ENCODE peak calls at places on chromosomes 16 and 17, in five cellular contexts. One of them, this sample, is unnamed.

GRCh38 chr16:2043296-2043979 is 4.2 kb downstream of the NTHL1 start:
- DNase-seq in anterior cingulate cortex: no peak
- DNase-seq in stimulated activated CD4-positive, alpha-beta T cell treated with anti-CD3 and anti-CD28 coated beads, TNF-alpha, amount 100 ng/mL, for 48 hours: no peak
- DNase-seq in NCI-H510A treated with DMSO at 0.1 percent for 48 hours: peak; percentile 53
- DNase-seq in skeletal muscle cell: no peak
- DNase-seq in this sample: no peak

GRCh38 chr17:64499805-64500486 is 3.1 kb upstream of the POLG2 start:
- DNase-seq in NCI-H510A treated with DMSO at 0.1 percent for 48 hours: peak; percentile 21
- DNase-seq in stimulated activated CD4-positive, alpha-beta T cell treated with anti-CD3 and anti-CD28 coated beads, TNF-alpha, amount 100 ng/mL, for 48 hours: no peak
- DNase-seq in anterior cingulate cortex: no peak
- DNase-seq in skeletal muscle cell: no peak
- DNase-seq in this sample: no peak

GRCh38 chr17:34379876-34380275 is 16.8 kb upstream of the CCL1 start:
- DNase-seq in stimulated activated CD4-positive, alpha-beta T cell treated with anti-CD3 and anti-CD28 coated beads, TNF-alpha, amount 100 ng/mL, for 48 hours: no peak
- DNase-seq in anterior cingulate cortex: no peak
- DNase-seq in skeletal muscle cell: no peak
- DNase-seq in NCI-H510A treated with DMSO at 0.1 percent for 48 hours: no peak
- DNase-seq in this sample: no peak

GRCh38 chr17:20226814-20227482 is 217.8 kb downstream of the SPECC1 start:
- DNase-seq in stimulated activated CD4-positive, alpha-beta T cell treated with anti-CD3 and anti-CD28 coated beads, TNF-alpha, amount 100 ng/mL, for 48 hours: peak; percentile 65
- DNase-seq in NCI-H510A treated with DMSO at 0.1 percent for 48 hours: peak; percentile 82
- DNase-seq in anterior cingulate cortex: peak; percentile 68
- DNase-seq in skeletal muscle cell: peak; percentile 39
- DNase-seq in this sample: peak; percentile 90

GRCh38 chr17:45759761-45760160 is 24.4 kb upstream of the CRHR1 start:
- DNase-seq in NCI-H510A treated with DMSO at 0.1 percent for 48 hours: no peak
- DNase-seq in stimulated activated CD4-positive, alpha-beta T cell treated with anti-CD3 and anti-CD28 coated beads, TNF-alpha, amount 100 ng/mL, for 48 hours: no peak
- DNase-seq in anterior cingulate cortex: no peak
- DNase-seq in skeletal muscle cell: no peak
- DNase-seq in this sample: no peak

GRCh38 chr17:78924481-78925151 is 571 bp downstream of the TIMP2 start:
- DNase-seq in skeletal muscle cell: no peak
- DNase-seq in anterior cingulate cortex: no peak
- DNase-seq in stimulated activated CD4-positive, alpha-beta T cell treated with anti-CD3 and anti-CD28 coated beads, TNF-alpha, amount 100 ng/mL, for 48 hours: no peak
- DNase-seq in NCI-H510A treated with DMSO at 0.1 percent for 48 hours: no peak
- DNase-seq in this sample: no peak

GRCh38 chr16:28064706-28065249 is 1.3 kb upstream of the GSG1L start:
- DNase-seq in stimulated activated CD4-positive, alpha-beta T cell treated with anti-CD3 and anti-CD28 coated beads, TNF-alpha, amount 100 ng/mL, for 48 hours: no peak
- DNase-seq in skeletal muscle cell: no peak
- DNase-seq in anterior cingulate cortex: no peak
- DNase-seq in NCI-H510A treated with DMSO at 0.1 percent for 48 hours: no peak
- DNase-seq in this sample: no peak

GRCh38 chr16:51045186-51045585 is 105.9 kb downstream of the SALL1 start:
- DNase-seq in NCI-H510A treated with DMSO at 0.1 percent for 48 hours: no peak
- DNase-seq in skeletal muscle cell: no peak
- DNase-seq in anterior cingulate cortex: no peak
- DNase-seq in stimulated activated CD4-positive, alpha-beta T cell treated with anti-CD3 and anti-CD28 coated beads, TNF-alpha, amount 100 ng/mL, for 48 hours: no peak
- DNase-seq in this sample: no peak

GRCh38 chr16:29107299-29107698 is 122.4 kb downstream of the LAT start:
- DNase-seq in stimulated activated CD4-positive, alpha-beta T cell treated with anti-CD3 and anti-CD28 coated beads, TNF-alpha, amount 100 ng/mL, for 48 hours: no peak
- DNase-seq in anterior cingulate cortex: no peak
- DNase-seq in NCI-H510A treated with DMSO at 0.1 percent for 48 hours: peak; percentile 87
- DNase-seq in skeletal muscle cell: no peak
- DNase-seq in this sample: no peak

GRCh38 chr17:36183811-36184765 is 7.7 kb upstream of the TBC1D3B start:
- DNase-seq in stimulated activated CD4-positive, alpha-beta T cell treated with anti-CD3 and anti-CD28 coated beads, TNF-alpha, amount 100 ng/mL, for 48 hours: no peak
- DNase-seq in anterior cingulate cortex: no peak
- DNase-seq in skeletal muscle cell: no peak
- DNase-seq in NCI-H510A treated with DMSO at 0.1 percent for 48 hours: no peak
- DNase-seq in this sample: no peak

GRCh38 chr16:87854053-87854906 is 15.0 kb downstream of the SLC7A5 start:
- DNase-seq in stimulated activated CD4-positive, alpha-beta T cell treated with anti-CD3 and anti-CD28 coated beads, TNF-alpha, amount 100 ng/mL, for 48 hours: no peak
- DNase-seq in anterior cingulate cortex: no peak
- DNase-seq in skeletal muscle cell: no peak
- DNase-seq in NCI-H510A treated with DMSO at 0.1 percent for 48 hours: no peak
- DNase-seq in this sample: no peak

GRCh38 chr16:31404353-31405064 is 11.4 kb downstream of the ITGAD start:
- DNase-seq in NCI-H510A treated with DMSO at 0.1 percent for 48 hours: no peak
- DNase-seq in anterior cingulate cortex: no peak
- DNase-seq in stimulated activated CD4-positive, alpha-beta T cell treated with anti-CD3 and anti-CD28 coated beads, TNF-alpha, amount 100 ng/mL, for 48 hours: no peak
- DNase-seq in skeletal muscle cell: no peak
- DNase-seq in this sample: no peak

GRCh38 chr17:16439867-16440351 is 24.5 kb downstream of the TRPV2 start:
- DNase-seq in NCI-H510A treated with DMSO at 0.1 percent for 48 hours: no peak
- DNase-seq in anterior cingulate cortex: no peak
- DNase-seq in stimulated activated CD4-positive, alpha-beta T cell treated with anti-CD3 and anti-CD28 coated beads, TNF-alpha, amount 100 ng/mL, for 48 hours: no peak
- DNase-seq in skeletal muscle cell: no peak
- DNase-seq in this sample: no peak

GRCh38 chr16:56388209-56388608 is 37.1 kb downstream of the AMFR start:
- DNase-seq in anterior cingulate cortex: no peak
- DNase-seq in skeletal muscle cell: no peak
- DNase-seq in NCI-H510A treated with DMSO at 0.1 percent for 48 hours: no peak
- DNase-seq in stimulated activated CD4-positive, alpha-beta T cell treated with anti-CD3 and anti-CD28 coated beads, TNF-alpha, amount 100 ng/mL, for 48 hours: no peak
- DNase-seq in this sample: no peak

GRCh38 chr17:39365252-39365651 is 36.2 kb downstream of the FBXL20 start:
- DNase-seq in NCI-H510A treated with DMSO at 0.1 percent for 48 hours: no peak
- DNase-seq in skeletal muscle cell: peak; percentile 3
- DNase-seq in anterior cingulate cortex: no peak
- DNase-seq in stimulated activated CD4-positive, alpha-beta T cell treated with anti-CD3 and anti-CD28 coated beads, TNF-alpha, amount 100 ng/mL, for 48 hours: no peak
- DNase-seq in this sample: no peak

GRCh38 chr17:69608808-69609494 is 194.5 kb downstream of the MAP2K6 start:
- DNase-seq in stimulated activated CD4-positive, alpha-beta T cell treated with anti-CD3 and anti-CD28 coated beads, TNF-alpha, amount 100 ng/mL, for 48 hours: no peak
- DNase-seq in skeletal muscle cell: peak; percentile 82
- DNase-seq in anterior cingulate cortex: no peak
- DNase-seq in NCI-H510A treated with DMSO at 0.1 percent for 48 hours: no peak
- DNase-seq in this sample: no peak

GRCh38 chr17:652310-652709 is 62.3 kb downstream of the VPS53 start:
- DNase-seq in NCI-H510A treated with DMSO at 0.1 percent for 48 hours: no peak
- DNase-seq in anterior cingulate cortex: peak; percentile 28
- DNase-seq in skeletal muscle cell: no peak
- DNase-seq in stimulated activated CD4-positive, alpha-beta T cell treated with anti-CD3 and anti-CD28 coated beads, TNF-alpha, amount 100 ng/mL, for 48 hours: no peak
- DNase-seq in this sample: peak; percentile 96

GRCh38 chr16:49484936-49485335 is 111.3 kb downstream of the C16orf78 start:
- DNase-seq in skeletal muscle cell: no peak
- DNase-seq in stimulated activated CD4-positive, alpha-beta T cell treated with anti-CD3 and anti-CD28 coated beads, TNF-alpha, amount 100 ng/mL, for 48 hours: no peak
- DNase-seq in anterior cingulate cortex: no peak
- DNase-seq in NCI-H510A treated with DMSO at 0.1 percent for 48 hours: no peak
- DNase-seq in this sample: peak; percentile 48

GRCh38 chr17:61407211-61407911 is 7.7 kb downstream of the TBX2 start:
- DNase-seq in skeletal muscle cell: no peak
- DNase-seq in stimulated activated CD4-positive, alpha-beta T cell treated with anti-CD3 and anti-CD28 coated beads, TNF-alpha, amount 100 ng/mL, for 48 hours: no peak
- DNase-seq in NCI-H510A treated with DMSO at 0.1 percent for 48 hours: no peak
- DNase-seq in anterior cingulate cortex: no peak
- DNase-seq in this sample: peak; percentile 54

GRCh38 chr17:17425591-17425990 is 51.2 kb upstream of the MED9 start:
- DNase-seq in anterior cingulate cortex: no peak
- DNase-seq in skeletal muscle cell: no peak
- DNase-seq in stimulated activated CD4-positive, alpha-beta T cell treated with anti-CD3 and anti-CD28 coated beads, TNF-alpha, amount 100 ng/mL, for 48 hours: no peak
- DNase-seq in NCI-H510A treated with DMSO at 0.1 percent for 48 hours: no peak
- DNase-seq in this sample: no peak

GRCh38 chr17:46958192-46958591 is 20.9 kb downstream of the RPRML start:
- DNase-seq in skeletal muscle cell: no peak
- DNase-seq in NCI-H510A treated with DMSO at 0.1 percent for 48 hours: no peak
- DNase-seq in stimulated activated CD4-positive, alpha-beta T cell treated with anti-CD3 and anti-CD28 coated beads, TNF-alpha, amount 100 ng/mL, for 48 hours: no peak
- DNase-seq in anterior cingulate cortex: peak; percentile 25
- DNase-seq in this sample: no peak

GRCh38 chr17:57004944-57005579 is 27.1 kb downstream of the SCPEP1 start:
- DNase-seq in skeletal muscle cell: no peak
- DNase-seq in anterior cingulate cortex: no peak
- DNase-seq in NCI-H510A treated with DMSO at 0.1 percent for 48 hours: peak; percentile 23
- DNase-seq in stimulated activated CD4-positive, alpha-beta T cell treated with anti-CD3 and anti-CD28 coated beads, TNF-alpha, amount 100 ng/mL, for 48 hours: no peak
- DNase-seq in this sample: no peak

GRCh38 chr17:34706029-34706428 is 126.6 kb downstream of the TMEM132E start:
- DNase-seq in NCI-H510A treated with DMSO at 0.1 percent for 48 hours: no peak
- DNase-seq in skeletal muscle cell: no peak
- DNase-seq in stimulated activated CD4-positive, alpha-beta T cell treated with anti-CD3 and anti-CD28 coated beads, TNF-alpha, amount 100 ng/mL, for 48 hours: no peak
- DNase-seq in anterior cingulate cortex: no peak
- DNase-seq in this sample: no peak

GRCh38 chr16:69344171-69344570 is 4.6 kb downstream of the NIP7 start:
- DNase-seq in skeletal muscle cell: no peak
- DNase-seq in anterior cingulate cortex: no peak
- DNase-seq in stimulated activated CD4-positive, alpha-beta T cell treated with anti-CD3 and anti-CD28 coated beads, TNF-alpha, amount 100 ng/mL, for 48 hours: no peak
- DNase-seq in NCI-H510A treated with DMSO at 0.1 percent for 48 hours: no peak
- DNase-seq in this sample: no peak

GRCh38 chr17:9484789-9485188 is 90.8 kb downstream of the STX8 start:
- DNase-seq in skeletal muscle cell: no peak
- DNase-seq in NCI-H510A treated with DMSO at 0.1 percent for 48 hours: no peak
- DNase-seq in anterior cingulate cortex: no peak
- DNase-seq in stimulated activated CD4-positive, alpha-beta T cell treated with anti-CD3 and anti-CD28 coated beads, TNF-alpha, amount 100 ng/mL, for 48 hours: no peak
- DNase-seq in this sample: no peak

GRCh38 chr16:49701867-49702494 is 153.9 kb downstream of the ZNF423 start:
- DNase-seq in anterior cingulate cortex: peak; percentile 15
- DNase-seq in stimulated activated CD4-positive, alpha-beta T cell treated with anti-CD3 and anti-CD28 coated beads, TNF-alpha, amount 100 ng/mL, for 48 hours: no peak
- DNase-seq in skeletal muscle cell: peak; percentile 25
- DNase-seq in NCI-H510A treated with DMSO at 0.1 percent for 48 hours: no peak
- DNase-seq in this sample: peak; percentile 88

This sample was measured in sigmoid colon.